ENCODE peak calls at places on chromosomes 4 and X, in ten cellular contexts. O is posterior cingulate gyrus; P is right lobe of liver; C is RPMI8226; K is AG04450; Y is stimulated activated CD8-positive, alpha-beta memory T cell treated with anti-CD3 and anti-CD28 coated beads, Interleukin-4, amount 100 ng/mL, for 4 hours; D is non-pigmented ciliary epithelial cell; V is A549; Q is NCI-H524; J is T-helper 2 cell. E is an unnamed sample.

GRCh38 chr4:121951570-121952110 is at the start of gene TRPC3:
- DNase-seq in O (peak), P (no peak), C (no peak), K (no peak), Y (no peak), D (no peak), V (no peak), Q (no peak), J (peak), E (peak)

GRCh38 chr4:24033626-24034025 is 143.8 kb upstream of the PPARGC1A start:
- DNase-seq in O (no peak), P (no peak), C (no peak), K (no peak), Y (no peak), D (no peak), V (no peak), Q (no peak), J (no peak), E (no peak)

GRCh38 chrX:72269671-72270251 is 7.3 kb downstream of the RPS4X start:
- DNase-seq in O (no peak), P (no peak), C (no peak), K (no peak), Y (peak), D (no peak), V (no peak), Q (no peak), J (no peak), E (no peak)

GRCh38 chr4:184368731-184369130 is 105.6 kb downstream of the IRF2 start:
- DNase-seq in O (no peak), P (no peak), C (no peak), K (no peak), Y (no peak), D (no peak), V (no peak), Q (no peak), J (no peak), E (no peak)

GRCh38 chr4:76539979-76540378 is 105.0 kb downstream of the SHROOM3 start:
- DNase-seq in O (no peak), P (no peak), C (no peak), K (no peak), Y (no peak), D (no peak), V (no peak), Q (no peak), J (no peak), E (no peak)

GRCh38 chrX:150323020-150323419 is 40.1 kb upstream of the MAMLD1 start:
- DNase-seq in O (no peak), P (no peak), C (no peak), K (no peak), Y (no peak), D (no peak), V (no peak), Q (no peak), J (no peak), E (no peak)

GRCh38 chr4:91963489-91963888 is 340.3 kb upstream of the GRID2 start:
- DNase-seq in O (no peak), P (no peak), C (no peak), K (peak), Y (no peak), D (peak), V (no peak), Q (no peak), J (no peak), E (no peak)

GRCh38 chr4:15002659-15003440 is 569 bp downstream of the CPEB2 start:
- DNase-seq in O (peak), P (peak), C (peak), K (peak), Y (peak), D (no peak), V (peak), Q (peak), J (peak), E (peak)

GRCh38 chr4:253936-254756 is 51.1 kb downstream of the ZNF732 start:
- DNase-seq in O (no peak), P (no peak), C (no peak), K (no peak), Y (no peak), D (no peak), V (no peak), Q (no peak), J (no peak), E (no peak)

GRCh38 chr4:52640808-52641595 is 18.1 kb downstream of the USP46 start:
- DNase-seq in O (no peak), P (no peak), C (no peak), K (no peak), Y (no peak), D (no peak), V (no peak), Q (no peak), J (no peak), E (no peak)

GRCh38 chr4:4402966-4403365 is 16.1 kb downstream of the NSG1 start:
- DNase-seq in O (no peak), P (no peak), C (no peak), K (no peak), Y (no peak), D (no peak), V (no peak), Q (no peak), J (no peak), E (no peak)